ENCODE peak calls at places on chromosomes 3 and 15, in four cellular contexts. N is AG10803, P is upper lobe of left lung, R is mesothelial cell of epicardium. L is an unnamed sample.

GRCh38 chr15:79311901-79312553 is 1.1 kb downstream of the TMED3 start:
- DNase-seq in N (no peak), P (no peak), R (no peak), L (no peak)

GRCh38 chr3:142507241-142507640 is 59.4 kb upstream of the XRN1 start:
- DNase-seq in N (peak; percentile 37), P (no peak), R (no peak), L (no peak)

GRCh38 chr15:92921215-92922131 is 21.3 kb downstream of the CHD2 start:
- DNase-seq in N (peak; percentile 49), P (no peak), R (no peak), L (no peak)

GRCh38 chr15:39756806-39757522 is 25.7 kb downstream of the FSIP1 start:
- DNase-seq in N (peak; percentile 81), P (no peak), R (no peak), L (no peak)

GRCh38 chr15:78120523-78120922 is 10.7 kb downstream of the CIB2 start:
- DNase-seq in N (no peak), P (no peak), R (no peak), L (no peak)

GRCh38 chr3:31885235-31885634 is 95.8 kb downstream of the OSBPL10 start:
- DNase-seq in N (no peak), P (no peak), R (no peak), L (no peak)

GRCh38 chr15:58743161-58743502 is 6.4 kb downstream of the ADAM10 start:
- DNase-seq in N (no peak), P (no peak), R (no peak), L (no peak)

GRCh38 chr3:188683032-188683491 is 488.7 kb upstream of the TPRG1 start:
- DNase-seq in N (peak; percentile 85), P (no peak), R (no peak), L (no peak)

GRCh38 chr3:127639173-127640030 is 10.4 kb downstream of the PODXL2 start:
- DNase-seq in N (peak; percentile 41), P (no peak), R (no peak), L (no peak)

GRCh38 chr3:171163724-171164465 is 137.4 kb upstream of the SLC2A2 start:
- DNase-seq in N (peak; percentile 25), P (no peak), R (no peak), L (no peak)

GRCh38 chr15:90857883-90858443 is 10.4 kb upstream of the FURIN start:
- DNase-seq in N (no peak), P (no peak), R (no peak), L (no peak)

GRCh38 chr15:70596354-70597055 is 166.9 kb downstream of the UACA start:
- DNase-seq in N (peak; percentile 81), P (no peak), R (peak; percentile 2), L (no peak)

GRCh38 chr3:62873672-62874397 is 1.4 kb downstream of the CADPS start:
- DNase-seq in N (peak; percentile 13), P (peak; percentile 86), R (peak; percentile 55), L (peak; percentile 39)

GRCh38 chr3:8658326-8659212 is 14.0 kb upstream of the SSUH2 start:
- DNase-seq in N (no peak), P (peak; percentile 84), R (peak; percentile 70), L (peak; percentile 16)

DNA sequence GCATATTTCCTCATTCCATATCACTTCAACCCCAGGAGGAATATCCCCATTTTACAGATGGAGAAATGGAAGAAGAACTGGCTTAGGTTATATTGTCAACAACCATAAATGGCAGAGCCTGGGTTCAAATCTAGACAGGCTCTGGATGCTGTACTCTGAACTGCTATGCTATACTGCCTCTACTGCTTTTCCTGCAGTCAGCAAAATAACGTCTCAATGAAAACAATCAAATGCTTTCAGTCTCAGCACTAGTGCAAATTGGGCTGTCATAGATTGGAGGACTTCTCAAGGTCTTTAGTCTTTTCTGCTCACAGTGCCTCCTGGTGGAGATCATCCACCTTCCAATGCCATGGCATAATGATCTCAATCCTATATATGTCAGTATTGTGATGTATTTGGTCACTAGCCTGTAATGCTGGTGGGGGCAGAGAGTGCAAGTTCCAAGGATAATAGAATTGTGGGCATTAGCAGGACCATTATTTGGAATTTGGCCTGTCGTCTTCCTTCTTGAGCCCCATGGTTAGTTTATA is 285.0 kb downstream of the CLSTN2 start:
- DNase-seq in N (no peak), P (no peak), R (no peak), L (no peak)
- TF ChIP-seq CTCF in N (peak; percentile 2), P (no peak), R (no peak), L (no peak)

GRCh38 chr3:37810788-37811187 is 50.9 kb upstream of the CTDSPL start:
- DNase-seq in N (no peak), P (no peak), R (no peak), L (no peak)
- TF ChIP-seq CTCF in N (no peak), P (no peak), R (no peak), L (no peak)

GRCh38 chr15:84871428-84871985 is 13.0 kb upstream of the SLC28A1 start:
- DNase-seq in N (no peak), P (no peak), R (no peak), L (no peak)
- TF ChIP-seq CTCF in N (no peak), P (no peak), R (no peak), L (peak; percentile 11)

DNA sequence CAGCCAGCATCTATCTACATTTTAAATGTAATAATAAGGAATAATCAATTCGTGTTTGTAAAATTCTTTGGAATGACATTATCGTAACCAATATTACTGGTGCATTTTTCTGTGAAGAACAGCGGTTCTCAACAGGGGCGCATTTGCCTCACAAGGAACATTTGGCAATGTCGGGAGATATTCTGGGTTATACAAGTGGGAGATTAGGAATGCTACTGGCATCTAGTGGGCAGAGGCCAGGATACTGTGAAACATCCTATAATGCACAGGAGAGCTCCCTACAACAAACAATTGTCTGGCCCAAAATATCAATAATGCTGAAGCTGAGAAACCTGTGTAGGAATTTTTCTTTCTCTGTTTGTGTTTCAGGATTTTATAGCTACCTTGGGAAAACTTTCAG is 25.0 kb downstream of the ACP3 start:
- DNase-seq in N (no peak), P (no peak), R (no peak), L (no peak)
- TF ChIP-seq CTCF in N (no peak), P (peak; percentile 8), R (no peak), L (no peak)

DNA sequence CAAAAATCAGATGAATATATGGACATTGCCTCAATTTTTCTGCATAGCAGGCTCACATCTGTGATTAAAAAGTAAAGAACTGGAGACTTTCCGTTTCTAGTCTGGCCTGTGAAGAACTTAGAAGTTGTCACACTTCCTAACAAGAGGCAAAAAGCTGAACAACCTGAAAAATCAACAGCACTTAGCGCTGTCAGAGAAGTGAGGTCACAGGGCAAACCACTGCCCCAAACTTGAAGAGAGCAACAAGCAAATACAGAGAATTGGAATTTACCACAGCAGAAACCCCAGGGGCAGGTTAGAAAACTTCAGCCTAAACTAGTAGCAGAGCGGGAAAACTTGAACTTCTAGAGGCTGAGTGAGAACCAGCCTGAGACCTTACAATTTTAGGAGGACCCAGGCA is 38.9 kb downstream of the CCDC54 start:
- DNase-seq in N (no peak), P (no peak), R (no peak), L (no peak)
- TF ChIP-seq CTCF in N (no peak), P (no peak), R (no peak), L (no peak)

L was measured in progenitor cell of endocrine pancreas.